ENCODE peak calls at places on chromosome 3, in nine cellular contexts. R is epithelial cell of esophagus; O is stimulated activated effector memory CD8-positive, alpha-beta T cell treated with anti-CD3 and anti-CD28 coated beads, Interleukin-12 subunit alpha, Interleukin-12 subunit beta, amount 100 ng/mL, for 72 hours; L is choroid plexus epithelial cell; H is tibial nerve; F is SHP77; K is H4; V is left cardiac atrium; P is heart right ventricle. Y is an unnamed sample.

GRCh38 chr3:66386925-66387650 is 113.7 kb downstream of the LRIG1 start:
- DNase-seq in V (no peak), L (no peak), K (peak; percentile 67), H (no peak), O (no peak), R (no peak), F (no peak), P (no peak), Y (no peak)

GRCh38 chr3:79930196-79930595 is 162.4 kb upstream of the ROBO1 start:
- DNase-seq in O (no peak), K (no peak), P (no peak), F (no peak), H (no peak), L (no peak), V (no peak), R (no peak), Y (no peak)

GRCh38 chr3:175512700-175513099 is 653.6 kb downstream of the NAALADL2 start:
- DNase-seq in V (no peak), F (no peak), H (no peak), L (no peak), R (no peak), K (no peak), O (no peak), P (no peak), Y (no peak)

GRCh38 chr3:194312186-194312742 is 38.9 kb downstream of the CPN2 start:
- DNase-seq in P (no peak), O (no peak), L (no peak), K (no peak), V (no peak), R (peak; percentile 42), F (no peak), H (no peak), Y (no peak)

GRCh38 chr3:49668414-49668797 is 5.7 kb upstream of the APEH start:
- DNase-seq in K (no peak), R (no peak), P (no peak), L (no peak), F (no peak), H (no peak), O (no peak), V (no peak), Y (peak; percentile 44)

GRCh38 chr3:124883191-124883747 is 3.9 kb downstream of the ITGB5 start:
- DNase-seq in R (no peak), V (no peak), P (no peak), L (no peak), O (no peak), K (no peak), H (no peak), F (no peak), Y (no peak)

GRCh38 chr3:86989611-86990010 is 1.3 kb downstream of the VGLL3 start:
- DNase-seq in L (peak; percentile 33), F (no peak), P (no peak), K (no peak), H (no peak), O (no peak), V (no peak), R (no peak), Y (no peak)

GRCh38 chr3:194134231-194134756 is 1.7 kb upstream of the HES1 start:
- DNase-seq in L (peak; percentile 94), R (no peak), P (no peak), V (peak; percentile 82), H (peak; percentile 35), F (no peak), O (peak; percentile 26), K (peak; percentile 85), Y (no peak)

GRCh38 chr3:52196977-52197376 is 983 bp upstream of the ALAS1 start:
- DNase-seq in L (no peak), F (no peak), P (no peak), H (no peak), R (no peak), V (no peak), O (no peak), K (no peak), Y (peak; percentile 2)

GRCh38 chr3:52512727-52513126 is 17.6 kb downstream of the STAB1 start:
- DNase-seq in F (no peak), R (no peak), P (no peak), K (no peak), O (no peak), L (no peak), H (no peak), V (no peak), Y (no peak)

GRCh38 chr3:155991291-155991690 is 120.8 kb downstream of the GMPS start:
- DNase-seq in K (no peak), L (no peak), O (no peak), H (no peak), R (no peak), P (no peak), V (no peak), F (no peak), Y (no peak)

GRCh38 chr3:169148448-169149348 is 514.8 kb downstream of the MECOM start:
- DNase-seq in P (peak; percentile 39), O (no peak), L (no peak), F (no peak), R (no peak), H (no peak), V (peak; percentile 25), K (no peak), Y (no peak)

GRCh38 chr3:169526246-169526645 is 137.3 kb downstream of the MECOM start:
- DNase-seq in P (no peak), R (peak; percentile 82), V (no peak), H (no peak), O (no peak), K (no peak), F (no peak), L (no peak), Y (no peak)

GRCh38 chr3:188683032-188683491 is 488.7 kb upstream of the TPRG1 start:
- DNase-seq in R (peak; percentile 82), P (peak; percentile 19), V (peak; percentile 36), H (no peak), L (peak; percentile 99), O (no peak), F (no peak), K (peak; percentile 77), Y (peak; percentile 47)

GRCh38 chr3:73812054-73812453 is 187.3 kb upstream of the PDZRN3 start:
- DNase-seq in R (no peak), H (no peak), P (no peak), F (no peak), V (no peak), K (no peak), O (no peak), L (no peak), Y (no peak)

GRCh38 chr3:72924055-72924454 is 36.2 kb downstream of the GXYLT2 start:
- DNase-seq in P (no peak), H (no peak), R (no peak), V (no peak), K (no peak), F (no peak), O (no peak), L (no peak), Y (no peak)

GRCh38 chr3:15488002-15488401 is 33.5 kb downstream of the COLQ start:
- DNase-seq in L (no peak), O (no peak), H (no peak), P (no peak), R (no peak), K (no peak), V (no peak), F (no peak), Y (no peak)

GRCh38 chr3:130816873-130817445 is 70.3 kb upstream of the PIK3R4 start:
- DNase-seq in O (no peak), V (no peak), K (no peak), L (no peak), F (no peak), H (no peak), P (no peak), R (no peak), Y (no peak)

GRCh38 chr3:133159498-133160475 is 121.6 kb downstream of the TMEM108 start:
- DNase-seq in P (no peak), O (no peak), H (no peak), R (no peak), V (no peak), K (no peak), F (no peak), L (no peak), Y (no peak)

GRCh38 chr3:52313774-52314188 is 2.3 kb upstream of the DNAH1 start:
- DNase-seq in V (no peak), H (no peak), R (no peak), P (peak; percentile 29), L (peak; percentile 33), O (no peak), K (peak; percentile 16), F (no peak), Y (peak; percentile 56)

GRCh38 chr3:136377499-136377898 is 127.4 kb downstream of the PCCB start:
- DNase-seq in F (no peak), P (no peak), O (no peak), V (no peak), H (no peak), K (no peak), L (no peak), R (peak; percentile 4), Y (no peak)